ENCODE peak calls at places on chromosomes 3 and 15, in ten cellular contexts. Q is gastrocnemius medialis, S is psoas muscle, R is neural crest cell, U is GM23338, V is breast epithelium, Z is endothelial cell, C is HCT116, Y is foreskin fibroblast, O is kidney. H is an unnamed sample.

GRCh38 chr3:188884299-188885043 is 287.3 kb upstream of the TPRG1 start:
- DNase-seq in R (no peak), Q (no peak), V (no peak), S (no peak), Z (peak), O (no peak), C (no peak), Y (no peak), U (no peak), H (no peak)

GRCh38 chr3:32922078-32922477 is 29.4 kb upstream of the CCR4 start:
- DNase-seq in R (no peak), O (no peak), S (no peak), Y (no peak), Q (no peak), Z (no peak), U (no peak), C (no peak), V (no peak), H (no peak)

GRCh38 chr3:133845127-133845526 is 39.5 kb downstream of the SRPRB start:
- DNase-seq in U (no peak), Y (no peak), Z (no peak), S (no peak), R (no peak), O (peak), C (no peak), V (no peak), Q (no peak), H (no peak)

GRCh38 chr15:98923159-98923558 is 84.4 kb downstream of the PGPEP1L start:
- DNase-seq in Y (no peak), C (no peak), U (no peak), O (no peak), S (no peak), V (no peak), Z (no peak), Q (no peak), R (no peak), H (no peak)

GRCh38 chr3:21901504-21901903 is 150.5 kb upstream of the ZNF385D start:
- DNase-seq in Y (no peak), O (no peak), C (no peak), R (no peak), V (no peak), Z (no peak), U (no peak), S (no peak), Q (no peak), H (no peak)

GRCh38 chr15:25175789-25176615 is 221.2 kb downstream of the SNRPN start:
- DNase-seq in S (peak), Q (no peak), Y (no peak), V (no peak), U (no peak), O (peak), C (no peak), R (no peak), Z (peak), H (no peak)

GRCh38 chr3:30315452-30315851 is 290.9 kb upstream of the TGFBR2 start:
- DNase-seq in Q (no peak), Z (no peak), Y (peak), O (no peak), C (no peak), R (no peak), U (no peak), V (no peak), S (no peak), H (no peak)

GRCh38 chr3:43696881-43697280 is 6.1 kb downstream of the ABHD5 start:
- DNase-seq in Z (no peak), R (no peak), U (no peak), V (no peak), Q (no peak), C (no peak), O (no peak), Y (no peak), S (no peak), H (no peak)

GRCh38 chr15:37106490-37107001 is 6.2 kb upstream of the MEIS2 start:
- DNase-seq in Z (peak), U (peak), C (no peak), O (peak), S (no peak), V (no peak), Q (no peak), R (no peak), Y (peak), H (no peak)

GRCh38 chr15:71136159-71137137 is 21.2 kb downstream of the THSD4 start:
- DNase-seq in V (no peak), C (no peak), Q (no peak), U (peak), R (no peak), Y (peak), O (no peak), S (no peak), Z (no peak), H (no peak)

GRCh38 chr15:56942118-56942517 is 23.7 kb downstream of the TCF12 start:
- DNase-seq in O (no peak), R (no peak), Q (no peak), Z (no peak), S (no peak), U (no peak), C (no peak), Y (no peak), V (no peak), H (no peak)

GRCh38 chr3:21645121-21645897 is 105.7 kb downstream of the ZNF385D start:
- DNase-seq in C (no peak), Q (peak), Y (peak), U (no peak), V (no peak), R (no peak), S (peak), Z (no peak), O (no peak), H (no peak)

GRCh38 chr3:11323827-11324226 is 51.6 kb downstream of the ATG7 start:
- DNase-seq in O (no peak), Z (no peak), R (no peak), V (no peak), C (no peak), Y (peak), S (no peak), Q (no peak), U (no peak), H (no peak)

GRCh38 chr3:185784317-185784716 is 40.5 kb downstream of the IGF2BP2 start:
- DNase-seq in Z (no peak), S (no peak), C (no peak), R (no peak), Q (no peak), U (no peak), Y (no peak), O (no peak), V (no peak), H (no peak)

GRCh38 chr3:69240651-69241578 is 118.5 kb upstream of the LMOD3 start:
- DNase-seq in Z (no peak), S (no peak), R (no peak), Y (no peak), V (no peak), C (no peak), O (no peak), Q (no peak), U (peak), H (no peak)

GRCh38 chr15:59160880-59161593 is 45.6 kb upstream of the LDHAL6B start:
- DNase-seq in S (no peak), Y (peak), C (no peak), U (peak), V (no peak), Q (no peak), Z (peak), R (peak), O (no peak), H (no peak)

GRCh38 chr15:93213281-93213680 is 124.3 kb upstream of the RGMA start:
- DNase-seq in R (no peak), Y (no peak), Z (no peak), O (no peak), U (no peak), V (no peak), S (peak), C (no peak), Q (peak), H (no peak)

GRCh38 chr3:191397771-191398170 is 63.2 kb upstream of the PYDC2 start:
- DNase-seq in Y (no peak), O (no peak), U (peak), V (no peak), S (no peak), Z (no peak), Q (no peak), R (no peak), C (no peak), H (no peak)

GRCh38 chr3:142987080-142987700 is 14.2 kb upstream of the U2SURP start:
- DNase-seq in Z (no peak), V (no peak), O (no peak), Y (peak), R (no peak), S (no peak), U (peak), Q (no peak), C (no peak), H (peak)

GRCh38 chr3:160168290-160168689 is 56.9 kb upstream of the C3orf80 start:
- DNase-seq in S (no peak), R (no peak), Z (no peak), Y (no peak), Q (no peak), U (no peak), O (no peak), V (no peak), C (no peak), H (no peak)

GRCh38 chr15:52093539-52094502 is 18.8 kb downstream of the BCL2L10 start:
- DNase-seq in Z (no peak), C (no peak), Q (peak), R (no peak), Y (peak), V (no peak), U (no peak), S (peak), O (no peak), H (no peak)

GRCh38 chr3:193554790-193555189 is at the start of gene ATP13A4:
- DNase-seq in V (no peak), O (peak), Y (no peak), Q (no peak), U (peak), Z (no peak), S (no peak), C (no peak), R (no peak), H (no peak)

GRCh38 chr15:99267957-99268356 is 16.7 kb downstream of the LRRC28 start:
- DNase-seq in C (no peak), R (no peak), Z (no peak), U (no peak), Q (no peak), O (no peak), S (no peak), Y (no peak), V (no peak), H (no peak)

GRCh38 chr3:58621086-58621830 is 44.1 kb upstream of the FAM107A start:
- DNase-seq in Q (no peak), R (no peak), C (no peak), Y (no peak), Z (no peak), V (no peak), U (no peak), O (no peak), S (no peak), H (no peak)

GRCh38 chr15:31024979-31025378 is 33.6 kb upstream of the MTMR10 start:
- DNase-seq in U (no peak), O (no peak), V (no peak), S (no peak), Q (no peak), Z (no peak), C (no peak), R (no peak), Y (peak), H (no peak)

GRCh38 chr3:146803746-146804145 is 198.6 kb upstream of the PLSCR5 start:
- DNase-seq in V (no peak), C (no peak), O (no peak), Q (no peak), R (no peak), U (peak), Y (peak), S (no peak), Z (no peak), H (no peak)

GRCh38 chr15:99102332-99103235 is 2.3 kb upstream of the SYNM start:
- DNase-seq in S (no peak), Y (no peak), C (no peak), O (peak), Q (no peak), V (peak), U (no peak), R (no peak), Z (no peak), H (no peak)

GRCh38 chr3:111861396-111861795 is 2.3 kb downstream of the PHLDB2 start:
- DNase-seq in Q (peak), V (no peak), C (no peak), R (no peak), Y (no peak), Z (no peak), O (no peak), S (no peak), U (no peak), H (no peak)

GRCh38 chr15:58923696-58924300 is 9.7 kb downstream of the SLTM start:
- DNase-seq in O (no peak), R (no peak), S (peak), C (no peak), U (no peak), Y (peak), Q (no peak), Z (no peak), V (no peak), H (no peak)

DNA sequence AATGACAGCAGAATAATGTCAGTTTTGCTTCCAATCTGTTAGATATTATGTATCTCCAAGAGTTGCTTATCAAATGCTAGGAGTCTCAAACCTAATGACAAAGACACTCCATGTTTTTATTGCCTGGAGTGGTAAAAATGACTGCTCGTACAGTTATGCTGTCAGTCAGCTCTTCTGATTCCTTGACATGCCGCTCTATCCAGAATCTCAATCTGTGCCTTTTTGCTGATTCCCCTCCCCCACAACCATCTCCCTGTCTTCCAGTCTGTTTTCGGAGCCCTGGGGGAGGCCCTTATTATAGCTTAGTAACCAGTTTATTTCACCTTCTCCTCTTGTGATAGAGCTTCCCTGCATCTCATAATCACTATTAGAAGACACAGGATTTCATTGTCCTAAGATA is 2.6 kb downstream of the MKRN2 start:
- DNase-seq in R (no peak), C (no peak), V (no peak), Q (no peak), Z (no peak), O (no peak), S (no peak), U (no peak), Y (no peak), H (no peak)
- TF ChIP-seq CTCF in R (no peak), C (no peak), V (no peak), Q (no peak), Z (no peak), O (no peak), S (no peak), U (no peak), Y (no peak), H (no peak)

DNA sequence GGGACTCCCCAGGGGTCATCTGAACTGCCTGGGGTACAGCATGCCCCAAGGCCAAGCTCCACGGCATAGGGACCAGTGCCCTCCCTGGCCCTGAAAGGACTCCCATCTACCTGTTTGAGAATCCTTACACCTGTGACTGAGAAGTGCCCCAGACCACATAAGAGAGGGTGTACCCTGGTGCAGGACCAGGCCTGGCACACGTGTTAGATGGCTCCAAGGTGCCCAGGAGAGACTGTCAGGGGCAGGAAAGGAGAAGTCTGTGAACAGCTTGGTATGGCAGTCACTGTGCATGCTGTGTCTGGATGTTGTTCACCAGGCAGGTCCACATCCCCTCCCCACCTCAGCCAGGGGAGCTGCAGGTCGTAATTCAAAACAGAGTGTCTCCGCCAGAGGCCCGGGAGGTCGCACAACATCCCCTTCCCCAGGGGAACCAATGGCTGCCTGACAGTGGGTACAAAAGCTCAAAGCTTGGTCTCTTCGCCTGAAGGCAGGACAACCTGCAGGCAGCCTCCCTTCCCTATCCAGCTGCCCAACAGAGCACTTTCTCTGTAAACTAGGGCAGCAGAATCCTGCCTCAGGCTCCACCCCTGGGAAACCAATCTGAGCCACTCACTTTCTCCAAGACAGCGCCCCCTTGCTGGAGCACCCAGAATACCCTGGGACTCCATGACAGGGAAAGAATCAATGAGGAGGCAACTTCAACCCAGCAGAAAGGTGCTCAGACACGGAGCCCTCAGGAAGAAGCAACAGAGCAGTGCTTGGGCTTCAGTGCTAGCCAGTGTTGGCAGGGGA is 3.9 kb downstream of the NUP210 start:
- DNase-seq in V (no peak), U (peak), S (no peak), Q (no peak), Y (no peak), O (no peak), Z (peak), C (no peak), R (no peak), H (no peak)
- TF ChIP-seq CTCF in V (no peak), U (peak), S (no peak), Q (no peak), Y (no peak), O (no peak), Z (peak), C (peak), R (peak), H (peak)

GRCh38 chr3:129440648-129441190 is 695 bp downstream of the IFT122 start:
- DNase-seq in R (no peak), S (no peak), Q (no peak), O (no peak), V (no peak), Z (no peak), U (no peak), C (no peak), Y (no peak), H (no peak)

GRCh38 chr3:129441782-129442181 is 1.8 kb downstream of the IFT122 start:
- DNase-seq in S (no peak), R (no peak), Y (peak), O (no peak), Z (no peak), V (no peak), Q (no peak), U (no peak), C (no peak), H (no peak)

GRCh38 chr3:129439817-129440647 is at the start of the genes IFT122 and MBD4:
- DNase-seq in Z (peak), Q (peak), O (peak), S (peak), C (peak), U (peak), V (peak), Y (peak), R (peak), H (peak)

GRCh38 chr3:129441215-129441614 is 1.2 kb downstream of the IFT122 start:
- DNase-seq in V (no peak), Q (no peak), S (no peak), Z (no peak), R (no peak), Y (peak), U (no peak), O (no peak), C (no peak), H (no peak)

GRCh38 chr3:129439381-129439816 is 349 bp downstream of the MBD4 start:
- DNase-seq in R (no peak), C (no peak), Z (no peak), O (peak), V (no peak), Y (peak), U (peak), S (peak), Q (peak), H (peak)
- TF ChIP-seq CTCF in R (no peak), C (no peak), Z (no peak), O (no peak), V (no peak), Y (no peak), U (no peak), S (no peak), Q (no peak), H (no peak)

DNA sequence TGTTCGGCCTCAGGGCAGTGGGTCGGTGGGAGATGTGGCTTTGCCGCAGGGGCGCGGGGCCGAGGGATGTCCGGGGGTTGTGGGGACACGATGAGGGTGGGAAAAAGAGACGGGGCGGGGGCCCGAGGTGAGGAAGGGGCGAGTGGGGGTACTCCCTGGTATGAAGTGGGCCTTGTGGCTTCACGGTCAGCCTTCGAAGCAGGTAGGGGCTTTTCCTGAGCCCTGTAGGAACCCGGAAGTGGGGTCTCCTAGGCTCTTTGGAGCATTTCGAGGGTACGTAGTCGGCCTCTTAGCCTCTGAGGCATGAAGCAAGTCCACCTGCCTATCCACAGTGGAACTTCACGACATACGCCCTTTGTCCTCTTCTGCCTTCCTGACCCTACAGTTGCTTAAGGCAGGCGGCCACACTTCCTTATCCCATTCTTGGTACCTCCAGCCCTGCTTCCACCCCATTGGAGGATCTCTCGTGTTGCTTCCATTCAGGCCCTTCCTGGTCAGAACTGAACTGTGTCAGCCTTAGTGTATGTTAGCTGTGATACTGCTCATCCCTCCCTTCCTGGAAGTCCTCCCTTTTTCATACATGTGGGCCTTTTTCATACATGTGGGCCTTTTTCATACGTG is 389 bp downstream of the ARPC4 start:
- DNase-seq in Y (peak), S (peak), O (no peak), Z (peak), R (no peak), C (no peak), U (peak), V (no peak), Q (no peak), H (no peak)
- TF ChIP-seq CTCF in Y (no peak), S (no peak), O (no peak), Z (no peak), R (no peak), C (no peak), U (no peak), V (no peak), Q (no peak), H (no peak)